ENCODE peak calls at places on chromosomes 7 and 10, in nine cellular contexts. One of them, this sample, is unnamed.

GRCh38 chr7:155962968-155963300 is 150.7 kb upstream of the SHH start:
- DNase-seq in foreskin keratinocyte: no peak
- DNase-seq in heart right ventricle: no peak
- DNase-seq in bronchial epithelial cell: no peak
- DNase-seq in upper lobe of right lung: no peak
- DNase-seq in A549: no peak
- DNase-seq in fibroblast of mammary gland: no peak
- DNase-seq in AG09309: no peak
- DNase-seq in psoas muscle: no peak
- DNase-seq in this sample: no peak

GRCh38 chr7:67348171-67348570 is 351.5 kb downstream of the TYW1 start:
- DNase-seq in foreskin keratinocyte: no peak
- DNase-seq in heart right ventricle: no peak
- DNase-seq in AG09309: no peak
- DNase-seq in fibroblast of mammary gland: no peak
- DNase-seq in upper lobe of right lung: no peak
- DNase-seq in bronchial epithelial cell: no peak
- DNase-seq in A549: no peak
- DNase-seq in psoas muscle: no peak
- DNase-seq in this sample: no peak

GRCh38 chr10:73887038-73888015 is 13.0 kb upstream of the CAMK2G start:
- DNase-seq in A549: peak
- DNase-seq in upper lobe of right lung: peak
- DNase-seq in AG09309: peak
- DNase-seq in foreskin keratinocyte: peak
- DNase-seq in bronchial epithelial cell: peak
- DNase-seq in fibroblast of mammary gland: peak
- DNase-seq in heart right ventricle: peak
- DNase-seq in psoas muscle: peak
- DNase-seq in this sample: no peak

GRCh38 chr10:116889066-116889465 is 39.8 kb downstream of the ENO4 start:
- DNase-seq in A549: no peak
- DNase-seq in bronchial epithelial cell: no peak
- DNase-seq in upper lobe of right lung: no peak
- DNase-seq in psoas muscle: no peak
- DNase-seq in AG09309: no peak
- DNase-seq in fibroblast of mammary gland: no peak
- DNase-seq in heart right ventricle: no peak
- DNase-seq in foreskin keratinocyte: no peak
- DNase-seq in this sample: no peak

GRCh38 chr10:77350711-77351119 is 286.9 kb downstream of the KCNMA1 start:
- DNase-seq in upper lobe of right lung: no peak
- DNase-seq in A549: peak
- DNase-seq in bronchial epithelial cell: peak
- DNase-seq in psoas muscle: peak
- DNase-seq in AG09309: peak
- DNase-seq in fibroblast of mammary gland: peak
- DNase-seq in heart right ventricle: no peak
- DNase-seq in foreskin keratinocyte: peak
- DNase-seq in this sample: no peak

GRCh38 chr7:151125459-151125834 is 39.2 kb downstream of the AGAP3 start:
- DNase-seq in fibroblast of mammary gland: no peak
- DNase-seq in AG09309: no peak
- DNase-seq in heart right ventricle: peak
- DNase-seq in psoas muscle: no peak
- DNase-seq in A549: no peak
- DNase-seq in foreskin keratinocyte: no peak
- DNase-seq in bronchial epithelial cell: no peak
- DNase-seq in upper lobe of right lung: no peak
- DNase-seq in this sample: no peak

GRCh38 chr10:115948415-115948814 is 324.6 kb downstream of the GFRA1 start:
- DNase-seq in psoas muscle: no peak
- DNase-seq in bronchial epithelial cell: no peak
- DNase-seq in foreskin keratinocyte: no peak
- DNase-seq in heart right ventricle: no peak
- DNase-seq in fibroblast of mammary gland: peak
- DNase-seq in A549: no peak
- DNase-seq in AG09309: no peak
- DNase-seq in upper lobe of right lung: no peak
- DNase-seq in this sample: no peak

GRCh38 chr7:43560742-43561330 is 22.1 kb upstream of the STK17A start:
- DNase-seq in fibroblast of mammary gland: no peak
- DNase-seq in heart right ventricle: no peak
- DNase-seq in bronchial epithelial cell: no peak
- DNase-seq in foreskin keratinocyte: no peak
- DNase-seq in upper lobe of right lung: no peak
- DNase-seq in psoas muscle: no peak
- DNase-seq in AG09309: no peak
- DNase-seq in A549: no peak
- DNase-seq in this sample: no peak

DNA sequence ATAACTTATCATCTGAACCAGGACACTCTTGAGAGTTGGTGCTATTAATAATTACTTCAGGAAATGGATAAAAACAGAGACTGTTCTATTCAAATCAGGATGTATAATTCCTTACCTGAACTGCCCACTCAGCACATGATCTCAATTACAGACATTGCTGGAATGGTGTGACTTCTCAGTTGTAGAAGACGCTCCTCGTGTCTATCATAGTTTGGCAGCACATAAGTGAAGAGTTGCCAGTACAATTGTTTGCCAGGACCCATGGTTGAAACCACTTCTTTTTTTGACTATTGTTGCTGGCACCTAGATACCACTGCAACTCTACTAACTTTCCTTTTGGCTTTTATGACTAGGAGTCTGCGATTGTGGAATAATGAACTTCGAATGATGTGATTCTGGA is 105.4 kb downstream of the ZNF365 start:
- DNase-seq in upper lobe of right lung: no peak
- DNase-seq in bronchial epithelial cell: no peak
- DNase-seq in psoas muscle: no peak
- DNase-seq in A549: no peak
- DNase-seq in foreskin keratinocyte: no peak
- DNase-seq in fibroblast of mammary gland: no peak
- DNase-seq in AG09309: no peak
- DNase-seq in heart right ventricle: no peak
- DNase-seq in this sample: no peak
- TF ChIP-seq CTCF in upper lobe of right lung: no peak
- TF ChIP-seq CTCF in bronchial epithelial cell: no peak
- TF ChIP-seq CTCF in psoas muscle: no peak
- TF ChIP-seq CTCF in A549: no peak
- TF ChIP-seq CTCF in foreskin keratinocyte: no peak
- TF ChIP-seq CTCF in fibroblast of mammary gland: no peak
- TF ChIP-seq CTCF in AG09309: no peak
- TF ChIP-seq CTCF in heart right ventricle: no peak
- TF ChIP-seq CTCF in this sample: no peak

DNA sequence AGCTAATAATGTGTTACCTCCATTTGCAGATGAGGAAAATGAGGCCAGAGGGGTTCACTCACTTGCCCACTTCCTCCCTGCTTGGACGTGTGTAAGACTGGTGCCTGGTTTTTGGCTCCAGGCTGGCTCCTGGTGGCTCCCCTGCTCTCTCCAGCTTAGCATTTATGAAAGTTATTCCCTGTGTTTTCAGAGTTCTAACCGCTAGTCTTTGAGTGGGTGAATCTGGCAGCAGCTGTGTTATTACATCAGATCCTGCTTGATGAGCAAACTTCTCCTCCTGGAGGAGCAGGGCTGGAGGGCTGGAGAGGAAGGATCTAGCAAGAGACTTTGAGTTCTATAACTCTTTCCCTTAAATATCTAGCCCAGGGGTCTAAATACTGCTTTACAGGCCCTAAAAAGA is 80.9 kb upstream of the AGBL3 start:
- DNase-seq in fibroblast of mammary gland: peak
- DNase-seq in psoas muscle: peak
- DNase-seq in heart right ventricle: peak
- DNase-seq in foreskin keratinocyte: no peak
- DNase-seq in A549: no peak
- DNase-seq in AG09309: peak
- DNase-seq in bronchial epithelial cell: peak
- DNase-seq in upper lobe of right lung: no peak
- DNase-seq in this sample: no peak
- TF ChIP-seq CTCF in fibroblast of mammary gland: peak
- TF ChIP-seq CTCF in psoas muscle: peak
- TF ChIP-seq CTCF in heart right ventricle: peak
- TF ChIP-seq CTCF in foreskin keratinocyte: no peak
- TF ChIP-seq CTCF in A549: no peak
- TF ChIP-seq CTCF in AG09309: peak
- TF ChIP-seq CTCF in bronchial epithelial cell: no peak
- TF ChIP-seq CTCF in upper lobe of right lung: no peak
- TF ChIP-seq CTCF in this sample: no peak

DNA sequence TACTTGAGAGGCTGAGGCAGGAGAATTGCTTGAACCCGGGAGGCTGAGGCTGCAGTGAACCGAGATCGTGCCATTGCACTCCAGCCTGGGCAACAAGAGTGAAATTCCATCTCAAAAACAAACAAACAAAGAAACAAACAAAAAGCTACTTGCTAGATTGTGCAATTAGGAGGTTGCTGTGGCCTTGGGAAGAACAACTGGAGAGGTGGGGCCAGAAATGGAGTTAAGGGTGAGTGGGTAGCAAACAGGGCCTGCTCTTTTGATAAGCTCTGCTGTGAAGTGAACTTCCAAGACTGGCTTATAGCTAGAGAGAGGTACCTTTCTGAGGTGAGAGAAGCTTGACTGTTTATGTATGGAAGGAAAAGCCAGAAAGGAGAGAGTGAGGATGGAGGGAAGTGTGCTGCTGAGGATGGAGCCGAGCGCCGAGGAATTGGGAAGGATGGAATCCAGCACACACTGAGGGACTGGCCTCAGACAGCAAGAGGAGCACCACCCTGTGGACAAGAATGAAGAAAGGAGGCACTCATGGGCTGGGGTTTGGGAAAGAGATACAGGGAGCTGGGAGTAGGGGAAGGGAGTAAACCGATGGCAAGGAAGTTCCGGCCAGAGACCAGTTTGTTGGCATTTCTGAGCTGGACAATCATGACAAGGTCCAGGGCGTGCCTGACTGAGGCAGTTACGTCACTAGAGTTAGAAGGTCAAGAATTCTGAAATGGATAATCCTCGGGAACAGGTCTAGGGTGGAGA is 7.0 kb upstream of the RPEL1 start:
- DNase-seq in psoas muscle: no peak
- DNase-seq in AG09309: no peak
- DNase-seq in fibroblast of mammary gland: peak
- DNase-seq in upper lobe of right lung: no peak
- DNase-seq in bronchial epithelial cell: peak
- DNase-seq in A549: peak
- DNase-seq in heart right ventricle: peak
- DNase-seq in foreskin keratinocyte: no peak
- DNase-seq in this sample: no peak
- TF ChIP-seq CTCF in psoas muscle: peak
- TF ChIP-seq CTCF in AG09309: peak
- TF ChIP-seq CTCF in fibroblast of mammary gland: peak
- TF ChIP-seq CTCF in upper lobe of right lung: no peak
- TF ChIP-seq CTCF in bronchial epithelial cell: peak
- TF ChIP-seq CTCF in A549: peak
- TF ChIP-seq CTCF in heart right ventricle: peak
- TF ChIP-seq CTCF in foreskin keratinocyte: peak
- TF ChIP-seq CTCF in this sample: no peak

DNA sequence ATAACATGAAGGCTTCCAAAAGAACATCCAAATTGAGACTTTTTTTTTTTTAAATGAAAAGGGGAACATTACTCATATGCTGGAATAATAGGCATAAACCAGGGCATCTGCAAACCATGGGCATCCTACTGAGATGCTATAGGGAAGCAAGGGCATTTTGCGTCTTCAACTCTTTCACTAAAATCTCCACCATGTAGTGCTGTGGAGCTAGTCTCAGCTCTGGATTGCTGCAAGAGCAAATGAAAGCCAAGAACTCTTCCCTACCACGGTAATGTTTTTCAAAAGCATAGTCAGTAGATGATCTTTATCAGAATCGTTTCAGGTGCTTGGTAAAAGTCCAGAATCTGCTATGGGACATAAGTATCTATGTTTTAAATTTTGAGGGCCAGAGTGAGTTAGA is 79.3 kb downstream of the PALS2 start:
- DNase-seq in fibroblast of mammary gland: no peak
- DNase-seq in bronchial epithelial cell: no peak
- DNase-seq in AG09309: no peak
- DNase-seq in heart right ventricle: no peak
- DNase-seq in A549: no peak
- DNase-seq in upper lobe of right lung: no peak
- DNase-seq in psoas muscle: no peak
- DNase-seq in foreskin keratinocyte: no peak
- DNase-seq in this sample: no peak
- TF ChIP-seq CTCF in fibroblast of mammary gland: no peak
- TF ChIP-seq CTCF in bronchial epithelial cell: no peak
- TF ChIP-seq CTCF in AG09309: no peak
- TF ChIP-seq CTCF in heart right ventricle: no peak
- TF ChIP-seq CTCF in A549: no peak
- TF ChIP-seq CTCF in upper lobe of right lung: no peak
- TF ChIP-seq CTCF in psoas muscle: no peak
- TF ChIP-seq CTCF in foreskin keratinocyte: no peak
- TF ChIP-seq CTCF in this sample: no peak

GRCh38 chr7:75591467-75591866 is 99.3 kb downstream of the SPDYE5 start:
- DNase-seq in bronchial epithelial cell: no peak
- DNase-seq in psoas muscle: no peak
- DNase-seq in upper lobe of right lung: no peak
- DNase-seq in A549: no peak
- DNase-seq in heart right ventricle: no peak
- DNase-seq in AG09309: no peak
- DNase-seq in foreskin keratinocyte: no peak
- DNase-seq in fibroblast of mammary gland: no peak
- DNase-seq in this sample: no peak
- TF ChIP-seq CTCF in bronchial epithelial cell: no peak
- TF ChIP-seq CTCF in psoas muscle: no peak
- TF ChIP-seq CTCF in upper lobe of right lung: no peak
- TF ChIP-seq CTCF in A549: no peak
- TF ChIP-seq CTCF in heart right ventricle: no peak
- TF ChIP-seq CTCF in AG09309: no peak
- TF ChIP-seq CTCF in foreskin keratinocyte: no peak
- TF ChIP-seq CTCF in fibroblast of mammary gland: no peak
- TF ChIP-seq CTCF in this sample: no peak

GRCh38 chr10:80555415-80555814 is 17.7 kb downstream of the SH2D4B start:
- DNase-seq in bronchial epithelial cell: no peak
- DNase-seq in psoas muscle: no peak
- DNase-seq in heart right ventricle: no peak
- DNase-seq in fibroblast of mammary gland: no peak
- DNase-seq in AG09309: no peak
- DNase-seq in upper lobe of right lung: no peak
- DNase-seq in foreskin keratinocyte: no peak
- DNase-seq in A549: no peak
- DNase-seq in this sample: no peak

GRCh38 chr10:80554050-80554449 is 16.3 kb downstream of the SH2D4B start:
- DNase-seq in AG09309: no peak
- DNase-seq in upper lobe of right lung: no peak
- DNase-seq in bronchial epithelial cell: no peak
- DNase-seq in psoas muscle: no peak
- DNase-seq in A549: no peak
- DNase-seq in fibroblast of mammary gland: no peak
- DNase-seq in foreskin keratinocyte: no peak
- DNase-seq in heart right ventricle: no peak
- DNase-seq in this sample: no peak

GRCh38 chr10:80553436-80553835 is 15.7 kb downstream of the SH2D4B start:
- DNase-seq in A549: no peak
- DNase-seq in foreskin keratinocyte: no peak
- DNase-seq in AG09309: no peak
- DNase-seq in fibroblast of mammary gland: no peak
- DNase-seq in heart right ventricle: no peak
- DNase-seq in psoas muscle: no peak
- DNase-seq in bronchial epithelial cell: no peak
- DNase-seq in upper lobe of right lung: no peak
- DNase-seq in this sample: no peak

GRCh38 chr10:80552151-80552646 is 14.5 kb downstream of the SH2D4B start:
- DNase-seq in fibroblast of mammary gland: no peak
- DNase-seq in A549: no peak
- DNase-seq in AG09309: no peak
- DNase-seq in heart right ventricle: peak
- DNase-seq in bronchial epithelial cell: no peak
- DNase-seq in upper lobe of right lung: no peak
- DNase-seq in foreskin keratinocyte: no peak
- DNase-seq in psoas muscle: no peak
- DNase-seq in this sample: no peak
- TF ChIP-seq CTCF in fibroblast of mammary gland: no peak
- TF ChIP-seq CTCF in A549: no peak
- TF ChIP-seq CTCF in AG09309: no peak
- TF ChIP-seq CTCF in heart right ventricle: no peak
- TF ChIP-seq CTCF in bronchial epithelial cell: no peak
- TF ChIP-seq CTCF in upper lobe of right lung: no peak
- TF ChIP-seq CTCF in foreskin keratinocyte: no peak
- TF ChIP-seq CTCF in psoas muscle: no peak
- TF ChIP-seq CTCF in this sample: no peak

This sample was measured in B cell.